ENCODE peak calls at places on chromosomes 11 and 22, in nine cellular contexts. P is NCI-H1092, F is ELR, G is cardiac fibroblast, T is posterior cingulate gyrus, J is osteocyte, Q is ovary, K is nephron progenitor cell, U is neural crest cell. M is an unnamed sample.

GRCh38 chr22:45425101-45425500 is 11.6 kb downstream of the RIBC2 start:
- DNase-seq in P (no peak), F (no peak), G (peak), T (no peak), J (peak), Q (no peak), K (no peak), U (no peak), M (no peak)

GRCh38 chr11:13721760-13722159 is 53.3 kb downstream of the FAR1 start:
- DNase-seq in P (no peak), F (no peak), G (peak), T (no peak), J (no peak), Q (no peak), K (no peak), U (no peak), M (no peak)

GRCh38 chr22:35984183-35984710 is 44.4 kb downstream of the RBFOX2 start:
- DNase-seq in P (no peak), F (no peak), G (no peak), T (no peak), J (no peak), Q (no peak), K (no peak), U (no peak), M (no peak)

GRCh38 chr11:70397336-70397982 is 870 bp upstream of the CTTN start:
- DNase-seq in P (peak), F (peak), G (no peak), T (no peak), J (no peak), Q (no peak), K (peak), U (peak), M (no peak)

GRCh38 chr22:31130873-31131272 is 8.1 kb downstream of the INPP5J start:
- DNase-seq in P (no peak), F (no peak), G (no peak), T (peak), J (no peak), Q (no peak), K (no peak), U (no peak), M (no peak)

GRCh38 chr11:126547161-126547560 is 191.7 kb downstream of the ST3GAL4 start:
- DNase-seq in P (no peak), F (peak), G (peak), T (no peak), J (no peak), Q (no peak), K (no peak), U (no peak), M (peak)

GRCh38 chr11:94153320-94153719 is 24.7 kb downstream of the PANX1 start:
- DNase-seq in P (no peak), F (no peak), G (no peak), T (no peak), J (no peak), Q (no peak), K (no peak), U (no peak), M (no peak)

GRCh38 chr11:67584881-67585873 is 1.6 kb downstream of the GSTP1 start:
- DNase-seq in P (no peak), F (no peak), G (no peak), T (peak), J (no peak), Q (peak), K (no peak), U (no peak), M (no peak)

GRCh38 chr22:39176067-39176621 is 23.7 kb upstream of the CBX7 start:
- DNase-seq in P (no peak), F (peak), G (peak), T (peak), J (peak), Q (peak), K (peak), U (no peak), M (peak)

GRCh38 chr22:22849640-22850610 is 37.7 kb upstream of the IGLL5 start:
- DNase-seq in P (no peak), F (no peak), G (no peak), T (no peak), J (no peak), Q (no peak), K (no peak), U (no peak), M (no peak)

GRCh38 chr11:115926090-115926489 is 421.9 kb upstream of the CADM1 start:
- DNase-seq in P (no peak), F (no peak), G (no peak), T (no peak), J (no peak), Q (no peak), K (no peak), U (no peak), M (no peak)

GRCh38 chr22:23532756-23533155 is 47.3 kb downstream of the IGLL1 start:
- DNase-seq in P (no peak), F (no peak), G (no peak), T (peak), J (no peak), Q (peak), K (no peak), U (no peak), M (no peak)

GRCh38 chr11:122743949-122744876 is 88.7 kb downstream of the UBASH3B start:
- DNase-seq in P (no peak), F (no peak), G (no peak), T (no peak), J (no peak), Q (no peak), K (no peak), U (no peak), M (no peak)

M was measured in PC-3.